ENCODE peak calls at places on chromosome 16, in seven cellular contexts. H is ascending aorta, O is astrocyte, G is HCT116, T is uterus, S is GM06990, J is heart left ventricle. Z is an unnamed sample.

GRCh38 chr16:71424626-71425025 is 17.2 kb downstream of the TLE7 start:
- DNase-seq in J (no peak), O (no peak), S (no peak), T (no peak), H (no peak), G (no peak), Z (no peak)

GRCh38 chr16:75761111-75761510 is 34.8 kb upstream of the CPHXL start:
- DNase-seq in T (no peak), H (no peak), O (peak; percentile 14), J (no peak), G (no peak), S (no peak), Z (no peak)

GRCh38 chr16:11526921-11527320 is 59.8 kb downstream of the LITAF start:
- DNase-seq in T (no peak), S (no peak), H (no peak), J (no peak), G (no peak), O (no peak), Z (no peak)

GRCh38 chr16:86476956-86477530 is 33.3 kb upstream of the FOXF1 start:
- DNase-seq in O (no peak), H (no peak), J (no peak), S (no peak), T (peak; percentile 35), G (no peak), Z (no peak)

GRCh38 chr16:58280846-58281301 is 14.0 kb downstream of the PRSS54 start:
- DNase-seq in S (no peak), G (no peak), J (no peak), T (no peak), H (no peak), O (peak; percentile 72), Z (peak; percentile 64)

GRCh38 chr16:86067936-86068335 is 169.0 kb downstream of the IRF8 start:
- DNase-seq in O (no peak), J (no peak), G (no peak), S (no peak), T (no peak), H (no peak), Z (no peak)

GRCh38 chr16:85571813-85572619 is 41.1 kb upstream of the GSE1 start:
- DNase-seq in S (no peak), O (no peak), T (no peak), J (peak; percentile 56), H (no peak), G (no peak), Z (no peak)

GRCh38 chr16:7303014-7303676 is 29.5 kb upstream of the RBFOX1 start:
- DNase-seq in G (no peak), J (peak; percentile 35), H (no peak), O (no peak), S (no peak), T (no peak), Z (peak; percentile 73)

GRCh38 chr16:65600629-65601028 is 478.8 kb upstream of the CDH11 start:
- DNase-seq in H (no peak), S (no peak), J (no peak), O (peak; percentile 51), G (no peak), T (no peak), Z (no peak)

GRCh38 chr16:78878570-78878969 is 722.0 kb downstream of the MAF start:
- DNase-seq in G (no peak), S (no peak), O (no peak), J (no peak), H (no peak), T (no peak), Z (no peak)

GRCh38 chr16:48353565-48354163 is 31.5 kb downstream of the SIAH1 start:
- DNase-seq in T (peak; percentile 50), J (peak; percentile 53), H (peak; percentile 75), G (peak; percentile 51), O (peak; percentile 55), S (peak; percentile 19), Z (peak; percentile 84)

GRCh38 chr16:13961099-13961811 is 41.3 kb downstream of the ERCC4 start:
- DNase-seq in H (no peak), S (no peak), G (no peak), O (peak; percentile 23), T (no peak), J (no peak), Z (peak; percentile 84)

GRCh38 chr16:86462334-86463084 is 47.8 kb upstream of the FOXF1 start:
- DNase-seq in T (no peak), S (no peak), G (no peak), H (no peak), J (no peak), O (peak; percentile 76), Z (peak; percentile 78)

GRCh38 chr16:25135239-25135878 is 23.8 kb downstream of the LCMT1 start:
- DNase-seq in T (no peak), S (no peak), O (peak; percentile 60), G (no peak), H (no peak), J (no peak), Z (peak; percentile 35)

GRCh38 chr16:25138130-25138529 is 26.6 kb downstream of the LCMT1 start:
- DNase-seq in S (no peak), T (no peak), H (no peak), O (no peak), G (no peak), J (no peak), Z (no peak)

GRCh38 chr16:25134306-25134705 is 22.8 kb downstream of the LCMT1 start:
- DNase-seq in J (no peak), S (no peak), G (no peak), O (peak; percentile 13), H (no peak), T (no peak), Z (no peak)
- H3K36me3 ChIP-seq in J (peaks cover 94% of the 10 kb centered on the region), S (peaks cover 2% of the 10 kb centered on the region), G (peaks cover 9% of the 10 kb centered on the region), O (peaks cover 3% of the 10 kb centered on the region), H (peaks cover 47% of the 10 kb centered on the region), T (no peaks in the 10 kb centered on the region), Z (peaks cover 2% of the 10 kb centered on the region)

DNA sequence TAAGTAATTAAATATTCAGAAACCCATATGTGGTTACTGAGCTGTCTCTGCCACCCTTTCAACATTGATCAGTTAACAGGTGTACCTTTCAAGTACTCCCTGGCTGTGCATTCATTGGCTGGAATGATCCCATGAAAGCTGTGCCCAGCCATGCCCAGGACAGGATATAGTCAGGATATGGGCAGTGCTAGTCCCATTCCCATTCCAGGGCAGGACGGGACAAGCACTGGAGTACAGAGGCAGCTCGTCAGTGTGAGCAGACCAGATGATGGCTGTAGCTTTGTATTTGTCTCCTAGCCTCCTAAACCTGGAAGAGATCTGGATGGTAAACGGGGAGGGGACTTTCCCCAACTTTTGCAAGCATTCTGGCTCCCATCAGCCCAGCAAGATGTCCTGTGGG is 22.5 kb downstream of the HEATR3 start:
- DNase-seq in T (no peak), G (no peak), H (no peak), O (no peak), J (no peak), S (no peak), Z (no peak)
- H3K36me3 ChIP-seq in T (no peaks in the 10 kb centered on the region), G (peaks cover 15% of the 10 kb centered on the region), H (peaks cover 46% of the 10 kb centered on the region), O (peaks cover 25% of the 10 kb centered on the region), J (peaks cover 71% of the 10 kb centered on the region), S (peaks cover 6% of the 10 kb centered on the region), Z (peaks cover 31% of the 10 kb centered on the region)

DNA sequence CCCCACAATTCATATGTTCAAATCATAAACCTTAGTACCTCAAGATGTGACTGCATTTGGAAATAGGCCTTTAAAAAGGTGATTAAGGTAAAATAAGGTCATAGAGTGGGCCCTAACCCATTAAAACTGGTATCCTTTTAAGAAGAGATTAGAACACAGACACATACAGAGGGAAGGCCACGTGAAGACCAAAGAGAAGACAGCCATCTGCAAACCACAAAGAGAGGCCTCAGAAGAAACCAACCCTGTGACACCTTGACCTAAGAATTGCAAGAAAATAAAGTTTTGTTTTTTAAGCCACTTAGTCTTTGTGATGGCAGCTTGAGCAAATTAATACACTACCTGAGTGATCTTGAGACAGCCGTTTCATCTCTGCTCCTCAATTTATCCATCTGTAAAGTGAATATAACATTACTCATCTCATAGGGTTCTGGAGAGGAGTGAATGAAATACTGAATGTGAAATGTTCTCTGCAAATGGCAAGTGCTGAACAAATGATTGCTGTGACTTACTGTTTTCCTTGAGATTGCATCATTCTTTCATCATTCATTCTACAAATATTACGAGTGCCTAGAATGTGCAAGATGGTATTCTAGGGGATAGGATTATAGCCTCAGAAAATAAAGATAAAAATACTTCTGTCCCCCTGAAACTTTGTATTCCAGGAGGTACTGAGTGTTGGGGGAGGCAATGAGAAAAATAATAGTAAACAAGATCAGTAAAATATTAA is 222.0 kb upstream of the CDH13 start:
- DNase-seq in J (no peak), T (no peak), G (no peak), S (no peak), H (no peak), O (no peak), Z (no peak)
- H3K36me3 ChIP-seq in J (no peaks in the 10 kb centered on the region), T (no peaks in the 10 kb centered on the region), G (no peaks in the 10 kb centered on the region), S (no peaks in the 10 kb centered on the region), H (no peaks in the 10 kb centered on the region), O (no peaks in the 10 kb centered on the region), Z (no peaks in the 10 kb centered on the region)

GRCh38 chr16:4831616-4832015 is 15.5 kb downstream of the GLYR1 start:
- DNase-seq in S (no peak), O (no peak), T (no peak), G (no peak), J (no peak), H (no peak), Z (no peak)

GRCh38 chr16:4830408-4830807 is 16.7 kb downstream of the GLYR1 start:
- DNase-seq in H (no peak), G (no peak), S (no peak), J (peak; percentile 51), T (no peak), O (no peak), Z (no peak)

GRCh38 chr16:4825196-4825595 is 21.9 kb downstream of the GLYR1 start:
- DNase-seq in T (no peak), O (no peak), J (peak; percentile 78), G (no peak), H (no peak), S (no peak), Z (no peak)

GRCh38 chr16:4828567-4829320 is 18.3 kb downstream of the GLYR1 start:
- DNase-seq in J (peak; percentile 77), H (no peak), T (no peak), G (no peak), O (no peak), S (no peak), Z (no peak)

GRCh38 chr16:4826980-4827379 is 20.1 kb downstream of the GLYR1 start:
- DNase-seq in O (no peak), S (no peak), T (no peak), G (no peak), H (no peak), J (peak; percentile 79), Z (no peak)
- H3K36me3 ChIP-seq in O (peaks cover 54% of the 10 kb centered on the region), S (peaks cover 40% of the 10 kb centered on the region), T (no peaks in the 10 kb centered on the region), G (peaks cover 65% of the 10 kb centered on the region), H (peaks cover 94% of the 10 kb centered on the region), J (peaks cover 99% of the 10 kb centered on the region), Z (peaks cover 40% of the 10 kb centered on the region)

DNA sequence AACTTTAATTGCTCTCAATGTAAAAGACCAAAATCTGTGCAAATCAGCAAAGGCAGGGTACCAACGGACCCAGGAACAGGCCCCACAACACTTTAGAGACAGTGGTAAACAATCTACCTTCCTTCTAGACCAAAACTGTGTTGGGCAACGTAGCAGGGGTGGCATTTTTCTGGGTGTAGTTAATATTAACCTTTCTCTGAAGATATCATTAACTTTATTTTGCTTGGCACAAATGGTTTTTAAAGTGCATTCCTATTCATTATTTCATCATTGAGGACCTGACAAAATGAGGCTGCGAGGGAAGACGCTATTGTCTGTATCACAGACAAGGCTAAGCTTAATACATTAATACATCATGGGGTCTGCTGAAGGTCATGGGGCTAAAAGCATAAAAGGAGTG is 37.9 kb upstream of the TRAP1 start:
- DNase-seq in S (no peak), O (peak; percentile 18), G (no peak), T (no peak), J (no peak), H (no peak), Z (no peak)
- H3K36me3 ChIP-seq in S (peaks cover 11% of the 10 kb centered on the region), O (peaks cover 30% of the 10 kb centered on the region), G (peaks cover 13% of the 10 kb centered on the region), T (no peaks in the 10 kb centered on the region), J (peaks cover 100% of the 10 kb centered on the region), H (peaks cover 43% of the 10 kb centered on the region), Z (peaks cover 33% of the 10 kb centered on the region)